ENCODE peak calls at places on chromosomes 13 and 19, in eight cellular contexts. N, L, X, E, P, D, U and M are unnamed samples.

GRCh38 chr13:76889254-76889653 is 3.0 kb upstream of the KCTD12 start:
- DNase-seq in N (no peak), L (no peak), X (no peak), E (no peak), P (no peak), D (no peak), U (no peak), M (no peak)

GRCh38 chr19:14890616-14891379 is 4.9 kb upstream of the OR7A17 start:
- DNase-seq in N (no peak), L (no peak), X (no peak), E (no peak), P (no peak), D (no peak), U (no peak), M (no peak)

GRCh38 chr19:37551123-37551993 is 43.2 kb downstream of the ZNF571 start:
- DNase-seq in N (no peak), L (no peak), X (peak), E (no peak), P (peak), D (peak), U (no peak), M (peak)

GRCh38 chr13:107376393-107377085 is 808.6 kb upstream of the ARGLU1 start:
- DNase-seq in N (no peak), L (no peak), X (no peak), E (no peak), P (no peak), D (no peak), U (no peak), M (no peak)

GRCh38 chr19:5141926-5142724 is 173.2 kb downstream of the KDM4B start:
- DNase-seq in N (no peak), L (no peak), X (no peak), E (no peak), P (no peak), D (no peak), U (no peak), M (peak)

GRCh38 chr19:5586300-5587070 is 18.7 kb upstream of the TINCR start:
- DNase-seq in N (no peak), L (no peak), X (no peak), E (no peak), P (no peak), D (no peak), U (no peak), M (no peak)

GRCh38 chr13:66424417-66424816 is 805.7 kb downstream of the PCDH9 start:
- DNase-seq in N (no peak), L (no peak), X (peak), E (no peak), P (no peak), D (no peak), U (no peak), M (no peak)

GRCh38 chr19:41031926-41032325 is 40.8 kb downstream of the CYP2B6 start:
- DNase-seq in N (no peak), L (no peak), X (no peak), E (no peak), P (no peak), D (no peak), U (no peak), M (no peak)

GRCh38 chr13:73201601-73202000 is 142.8 kb downstream of the KLF5 start:
- DNase-seq in N (no peak), L (no peak), X (no peak), E (no peak), P (no peak), D (no peak), U (no peak), M (no peak)

GRCh38 chr19:29001006-29001921 is 211.7 kb downstream of the UQCRFS1 start:
- DNase-seq in N (no peak), L (no peak), X (no peak), E (no peak), P (no peak), D (no peak), U (no peak), M (no peak)

GRCh38 chr19:31140717-31141116 is 208.5 kb downstream of the TSHZ3 start:
- DNase-seq in N (no peak), L (no peak), X (no peak), E (no peak), P (no peak), D (no peak), U (no peak), M (no peak)

GRCh38 chr13:42363941-42364612 is 92.1 kb downstream of the AKAP11 start:
- DNase-seq in N (no peak), L (no peak), X (no peak), E (no peak), P (no peak), D (no peak), U (no peak), M (no peak)

GRCh38 chr19:56159009-56159501 is 16.8 kb upstream of the GALP start:
- DNase-seq in N (no peak), L (no peak), X (no peak), E (no peak), P (no peak), D (no peak), U (no peak), M (no peak)

GRCh38 chr19:32318884-32319520 is 26.4 kb upstream of the ZNF507 start:
- DNase-seq in N (no peak), L (no peak), X (no peak), E (no peak), P (no peak), D (no peak), U (no peak), M (no peak)

GRCh38 chr13:101415358-101416174 is 742 bp downstream of the NALCN start:
- DNase-seq in N (no peak), L (no peak), X (no peak), E (peak), P (no peak), D (no peak), U (no peak), M (peak)

GRCh38 chr13:108760129-108760528 is 130.7 kb downstream of the MYO16 start:
- DNase-seq in N (no peak), L (no peak), X (no peak), E (no peak), P (no peak), D (no peak), U (no peak), M (no peak)

GRCh38 chr19:49895566-49896297 is 955 bp downstream of the IL4I1 start:
- DNase-seq in N (no peak), L (no peak), X (no peak), E (no peak), P (no peak), D (peak), U (no peak), M (no peak)

GRCh38 chr19:1237027-1237659 is 662 bp downstream of the CBARP start:
- DNase-seq in N (no peak), L (no peak), X (no peak), E (no peak), P (no peak), D (no peak), U (no peak), M (no peak)

GRCh38 chr19:16301999-16302694 is 22.5 kb upstream of the KLF2 start:
- DNase-seq in N (no peak), L (no peak), X (no peak), E (no peak), P (no peak), D (no peak), U (no peak), M (no peak)

GRCh38 chr13:30892966-30893365 is 13.1 kb upstream of the MEDAG start:
- DNase-seq in N (peak), L (no peak), X (no peak), E (peak), P (no peak), D (no peak), U (no peak), M (no peak)

GRCh38 chr19:38265213-38265861 is 964 bp downstream of the SPINT2 start:
- DNase-seq in N (no peak), L (no peak), X (no peak), E (no peak), P (no peak), D (no peak), U (no peak), M (no peak)

GRCh38 chr13:63393112-63393511 is 1977.5 kb upstream of the PCDH20 start:
- DNase-seq in N (no peak), L (no peak), X (no peak), E (no peak), P (no peak), D (no peak), U (no peak), M (no peak)

GRCh38 chr13:111962431-111962891 is 104.5 kb upstream of the SOX1 start:
- DNase-seq in N (peak), L (no peak), X (no peak), E (no peak), P (no peak), D (no peak), U (no peak), M (no peak)

GRCh38 chr13:31168166-31168565 is 6.5 kb upstream of the HSPH1 start:
- DNase-seq in N (no peak), L (no peak), X (no peak), E (no peak), P (no peak), D (no peak), U (no peak), M (no peak)

GRCh38 chr13:107964356-107964755 is 251.0 kb downstream of the LIG4 start:
- DNase-seq in N (no peak), L (no peak), X (no peak), E (no peak), P (no peak), D (no peak), U (peak), M (no peak)

GRCh38 chr19:33440241-33440640 is 66.7 kb downstream of the CEBPG start:
- DNase-seq in N (no peak), L (no peak), X (no peak), E (no peak), P (peak), D (no peak), U (no peak), M (no peak)

GRCh38 chr13:100128838-100129237 is 39.9 kb downstream of the PCCA start:
- DNase-seq in N (no peak), L (no peak), X (no peak), E (no peak), P (no peak), D (no peak), U (no peak), M (no peak)

GRCh38 chr13:112931028-112931934 is 37.7 kb upstream of the MCF2L start:
- DNase-seq in N (no peak), L (no peak), X (peak), E (no peak), P (no peak), D (no peak), U (peak), M (no peak)

GRCh38 chr19:39996218-39996810 is 546 bp upstream of the ZNF546 start:
- DNase-seq in N (no peak), L (no peak), X (no peak), E (no peak), P (no peak), D (peak), U (no peak), M (no peak)

GRCh38 chr13:35865341-35866240 is 265.6 kb downstream of the DCLK1 start:
- DNase-seq in N (no peak), L (no peak), X (no peak), E (no peak), P (no peak), D (no peak), U (no peak), M (no peak)

GRCh38 chr13:36998624-36999041 is 507 bp downstream of the ALG5 start:
- DNase-seq in N (no peak), L (no peak), X (no peak), E (peak), P (peak), D (peak), U (no peak), M (peak)

GRCh38 chr13:113449693-113450347 is 3.5 kb downstream of the ADPRHL1 start:
- DNase-seq in N (no peak), L (no peak), X (no peak), E (no peak), P (no peak), D (no peak), U (no peak), M (no peak)

GRCh38 chr19:42158926-42159325 is 26.7 kb upstream of the POU2F2 start:
- DNase-seq in N (no peak), L (no peak), X (no peak), E (no peak), P (no peak), D (no peak), U (no peak), M (no peak)

GRCh38 chr13:112202266-112202665 is 135.3 kb downstream of the SOX1 start:
- DNase-seq in N (no peak), L (no peak), X (no peak), E (no peak), P (no peak), D (no peak), U (no peak), M (no peak)